ENCODE peak calls at places on chromosomes 3 and 15, in seven cellular contexts. Q is HCT116, T is H1, S is HepG2, F is K562, I is SK-N-SH, P is GM12878. H is an unnamed sample.

GRCh38 chr3:134126153-134126552 is 96.4 kb upstream of the SLCO2A1 start:
- DNase-seq in Q (no peak), T (no peak), S (no peak), F (no peak), I (no peak), P (no peak), H (no peak)

GRCh38 chr15:31292391-31293020 is 34.1 kb upstream of the KLF13 start:
- DNase-seq in Q (no peak), T (peak; percentile 29), S (peak; percentile 71), F (no peak), I (no peak), P (no peak), H (no peak)

GRCh38 chr3:32136703-32137102 is 30.3 kb downstream of the GPD1L start:
- DNase-seq in Q (no peak), T (no peak), S (no peak), F (no peak), I (no peak), P (no peak), H (no peak)

GRCh38 chr15:63495780-63496179 is 8.6 kb upstream of the USP3 start:
- DNase-seq in Q (no peak), T (no peak), S (no peak), F (no peak), I (peak; percentile 58), P (no peak), H (no peak)

GRCh38 chr3:113695818-113696645 is at the start of gene USF3:
- DNase-seq in Q (peak; percentile 23), T (peak; percentile 78), S (peak; percentile 45), F (peak; percentile 78), I (peak; percentile 95), P (peak; percentile 30), H (peak; percentile 84)

GRCh38 chr15:43516185-43516584 is 1.2 kb upstream of the MAP1A start:
- DNase-seq in Q (no peak), T (no peak), S (no peak), F (peak; percentile 27), I (no peak), P (no peak), H (no peak)

GRCh38 chr3:129732200-129732876 is 125.9 kb upstream of the PLXND1 start:
- DNase-seq in Q (no peak), T (no peak), S (peak; percentile 59), F (no peak), I (no peak), P (no peak), H (no peak)

GRCh38 chr3:117297070-117297469 is 587.5 kb downstream of the TUSC7 start:
- DNase-seq in Q (no peak), T (no peak), S (no peak), F (no peak), I (no peak), P (no peak), H (no peak)

GRCh38 chr3:195453236-195453635 is 10.4 kb upstream of the ACAP2 start:
- DNase-seq in Q (no peak), T (no peak), S (no peak), F (no peak), I (no peak), P (no peak), H (no peak)

GRCh38 chr3:121545049-121545563 is 682 bp downstream of the POLQ start:
- DNase-seq in Q (no peak), T (no peak), S (no peak), F (peak; percentile 26), I (no peak), P (no peak), H (no peak)

GRCh38 chr3:156761713-156762575 is 64.2 kb upstream of the LEKR1 start:
- DNase-seq in Q (no peak), T (no peak), S (no peak), F (no peak), I (no peak), P (no peak), H (no peak)

GRCh38 chr3:5607581-5607980 is 420.1 kb downstream of the EDEM1 start:
- DNase-seq in Q (no peak), T (no peak), S (no peak), F (no peak), I (no peak), P (no peak), H (no peak)

GRCh38 chr15:40344631-40345120 is 3.9 kb upstream of the CCDC9B start:
- DNase-seq in Q (no peak), T (peak; percentile 83), S (peak; percentile 45), F (peak; percentile 78), I (peak; percentile 87), P (no peak), H (peak; percentile 66)

GRCh38 chr15:68418611-68419161 is 13.3 kb downstream of the ITGA11 start:
- DNase-seq in Q (no peak), T (no peak), S (no peak), F (peak; percentile 4), I (no peak), P (no peak), H (peak; percentile 22)

GRCh38 chr3:105790534-105790933 is 78.3 kb downstream of the CBLB start:
- DNase-seq in Q (no peak), T (no peak), S (no peak), F (no peak), I (no peak), P (no peak), H (no peak)

GRCh38 chr3:195154793-195155535 is 116.0 kb downstream of the XXYLT1 start:
- DNase-seq in Q (no peak), T (no peak), S (peak; percentile 91), F (peak; percentile 70), I (peak; percentile 86), P (no peak), H (peak; percentile 33)

GRCh38 chr3:21914451-21914850 is 163.4 kb upstream of the ZNF385D start:
- DNase-seq in Q (no peak), T (no peak), S (no peak), F (no peak), I (no peak), P (no peak), H (no peak)

GRCh38 chr15:59296181-59296617 is 76.5 kb downstream of the MYO1E start:
- DNase-seq in Q (no peak), T (no peak), S (no peak), F (no peak), I (no peak), P (no peak), H (no peak)

GRCh38 chr3:10631224-10631623 is 125.8 kb upstream of the ATP2B2 start:
- DNase-seq in Q (no peak), T (no peak), S (no peak), F (no peak), I (no peak), P (no peak), H (no peak)

GRCh38 chr3:10623578-10624275 is 118.3 kb upstream of the ATP2B2 start:
- DNase-seq in Q (no peak), T (no peak), S (no peak), F (no peak), I (no peak), P (no peak), H (no peak)

GRCh38 chr3:10628902-10629700 is 123.7 kb upstream of the ATP2B2 start:
- DNase-seq in Q (no peak), T (no peak), S (no peak), F (no peak), I (no peak), P (no peak), H (no peak)

GRCh38 chr3:10625307-10625706 is 119.9 kb upstream of the ATP2B2 start:
- DNase-seq in Q (no peak), T (no peak), S (no peak), F (no peak), I (no peak), P (no peak), H (no peak)

DNA sequence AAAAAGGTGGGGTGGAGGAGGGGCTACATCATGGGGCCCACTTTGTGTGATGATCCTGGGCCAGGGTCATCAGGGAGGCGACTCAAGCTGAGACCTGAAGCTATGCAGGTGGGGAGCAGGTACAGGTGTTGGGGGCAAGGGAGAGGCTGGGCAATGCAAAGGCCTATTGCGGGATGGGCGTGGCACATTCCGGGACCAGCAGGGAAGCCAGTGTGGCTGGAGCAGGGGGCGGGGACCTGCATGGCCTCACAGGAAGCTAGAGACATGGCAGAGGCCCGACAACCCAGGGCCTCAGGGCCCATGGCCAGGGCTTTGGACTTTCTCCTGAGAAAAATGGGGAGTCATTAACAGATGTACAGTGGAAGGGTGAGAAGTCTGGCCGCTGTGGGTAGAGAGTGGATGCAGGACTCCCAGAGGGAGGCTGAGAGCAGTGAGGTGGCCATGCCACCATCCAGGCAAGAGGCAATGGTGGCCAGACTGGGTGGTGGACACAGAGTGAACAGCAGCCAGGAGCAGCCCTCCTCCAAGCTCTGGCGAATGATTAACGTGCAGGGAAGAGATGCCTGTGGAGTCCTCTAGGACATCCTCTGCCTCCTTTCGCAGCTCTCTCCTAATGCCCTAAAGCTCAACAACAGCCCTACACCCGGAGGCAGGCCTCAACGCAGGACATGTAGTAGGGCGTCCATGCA is 122.6 kb upstream of the ATP2B2 start:
- DNase-seq in Q (peak; percentile 21), T (peak; percentile 56), S (peak; percentile 6), F (no peak), I (no peak), P (no peak), H (no peak)
- TF ChIP-seq JUND in Q (no peak), T (no peak), S (no peak), F (no peak), I (no peak), P (no peak), H (no peak)

DNA sequence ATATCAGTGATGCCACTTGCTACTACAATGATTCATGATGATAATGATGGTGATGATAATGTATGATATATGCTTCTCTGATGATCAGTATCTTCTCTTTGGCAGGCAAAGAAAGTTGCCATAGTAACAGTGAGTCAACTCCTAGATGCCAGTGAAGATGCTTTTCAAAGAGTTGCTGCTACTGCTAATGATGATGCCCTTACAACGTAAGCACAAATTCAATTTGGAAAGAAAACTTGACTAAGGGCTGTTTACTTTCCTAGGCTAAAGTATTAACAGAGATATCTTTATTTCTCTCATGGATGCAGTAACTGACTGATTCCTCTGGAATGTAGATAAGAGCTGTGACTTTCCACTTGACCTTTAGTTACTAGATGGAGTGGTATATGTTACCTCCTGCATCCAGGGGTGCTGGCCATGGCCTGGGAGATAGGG is 27.8 kb downstream of the ADGRG7 start:
- DNase-seq in Q (no peak), T (no peak), S (peak; percentile 3), F (no peak), I (no peak), P (no peak), H (no peak)
- TF ChIP-seq JUND in Q (no peak), T (no peak), S (no peak), F (no peak), I (peak; percentile 82), P (no peak), H (no peak)

DNA sequence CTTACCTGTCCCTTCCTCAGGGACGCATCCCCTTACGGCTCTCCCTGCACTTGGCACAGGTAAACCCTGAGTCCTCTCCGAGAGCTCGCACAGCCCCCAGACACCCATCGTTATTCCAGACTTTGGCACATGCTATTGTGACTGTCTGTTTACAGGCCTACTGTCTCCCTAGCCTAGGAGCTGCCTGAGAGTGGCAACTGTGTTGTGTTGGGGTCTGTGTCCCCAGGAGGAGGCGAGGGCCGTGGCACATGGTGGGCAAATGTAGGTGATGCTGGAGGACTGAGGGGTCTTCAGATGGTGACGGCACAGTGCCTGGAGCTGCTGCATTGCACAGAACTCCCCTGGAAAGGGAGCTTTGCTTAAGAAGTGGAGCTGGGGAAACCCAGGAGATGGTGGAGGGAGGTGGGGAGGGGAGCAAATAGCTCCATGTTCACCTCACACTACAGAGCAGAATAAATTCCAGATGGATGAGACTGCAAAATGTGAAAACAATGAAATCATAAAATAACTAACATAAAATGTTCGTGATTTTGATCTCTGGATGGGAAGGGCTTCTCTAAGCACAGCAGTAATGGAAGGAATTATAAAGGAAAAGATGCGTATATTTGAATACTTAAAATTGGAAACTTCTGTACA is 96.5 kb downstream of the SMAD6 start:
- DNase-seq in Q (no peak), T (no peak), S (no peak), F (no peak), I (no peak), P (no peak), H (no peak)
- TF ChIP-seq JUND in Q (no peak), T (no peak), S (no peak), F (no peak), I (peak; percentile 70), P (no peak), H (no peak)

GRCh38 chr3:47370887-47371697 is 9.7 kb upstream of the PTPN23 start:
- DNase-seq in Q (no peak), T (peak; percentile 65), S (no peak), F (peak; percentile 59), I (peak; percentile 81), P (no peak), H (no peak)
- TF ChIP-seq JUND in Q (no peak), T (no peak), S (no peak), F (no peak), I (no peak), P (no peak), H (no peak)

H was measured in T47D.